ENCODE peak calls at places on chromosomes 11 and 22, in five cellular contexts. E is astrocyte, Y is sigmoid colon, J is lung, O is right lobe of liver. A is an unnamed sample.
A peak's percentile ranks its signal among the peaks of the same experiment; 100 is the strongest.

GRCh38 chr11:100445231-100445735 is 241.8 kb upstream of the ARHGAP42 start:
- DNase-seq in E (peak; percentile 14), Y (no peak), J (no peak), O (no peak), A (no peak)

GRCh38 chr11:113085446-113085845 is 124.2 kb downstream of the NCAM1 start:
- DNase-seq in E (no peak), Y (no peak), J (no peak), O (no peak), A (no peak)

GRCh38 chr22:17410576-17410975 is 41.3 kb downstream of the CECR2 start:
- DNase-seq in E (peak; percentile 27), Y (no peak), J (no peak), O (no peak), A (no peak)

GRCh38 chr22:29647954-29648737 is 44.7 kb downstream of the NF2 start:
- DNase-seq in E (no peak), Y (no peak), J (no peak), O (no peak), A (no peak)

GRCh38 chr11:35190804-35191348 is 51.9 kb downstream of the CD44 start:
- DNase-seq in E (no peak), Y (no peak), J (no peak), O (no peak), A (no peak)

GRCh38 chr11:134658481-134659080 is 246.5 kb upstream of the B3GAT1 start:
- DNase-seq in E (no peak), Y (peak; percentile 27), J (peak; percentile 9), O (no peak), A (peak; percentile 34)

GRCh38 chr11:63277345-63277943 is 34.0 kb upstream of the SLC22A25 start:
- DNase-seq in E (no peak), Y (no peak), J (no peak), O (no peak), A (no peak)

GRCh38 chr22:39359659-39360195 is 9.9 kb downstream of the SYNGR1 start:
- DNase-seq in E (no peak), Y (no peak), J (no peak), O (no peak), A (no peak)

GRCh38 chr11:102940714-102941588 is 14.6 kb downstream of the MMP13 start:
- DNase-seq in E (peak; percentile 46), Y (no peak), J (no peak), O (no peak), A (no peak)

GRCh38 chr22:49850959-49851815 is 2.5 kb upstream of the ZBED4 start:
- DNase-seq in E (no peak), Y (no peak), J (no peak), O (no peak), A (no peak)

GRCh38 chr22:28711820-28712777 is 29.5 kb downstream of the CHEK2 start:
- DNase-seq in E (peak; percentile 96), Y (no peak), J (no peak), O (no peak), A (peak; percentile 22)

GRCh38 chr22:29704528-29705285 is 15.1 kb upstream of the CABP7 start:
- DNase-seq in E (peak; percentile 55), Y (peak; percentile 67), J (no peak), O (no peak), A (no peak)

GRCh38 chr11:114098927-114099326 is 39.4 kb downstream of the ZBTB16 start:
- DNase-seq in E (no peak), Y (no peak), J (no peak), O (no peak), A (no peak)

GRCh38 chr11:19398273-19398672 is 157.5 kb upstream of the E2F8 start:
- DNase-seq in E (no peak), Y (no peak), J (no peak), O (no peak), A (no peak)
- H3K27ac ChIP-seq in E (no peak overlapping the region), Y (no peak overlapping the region), J (no peak overlapping the region), O (peak overlapping the region; percentile 27), A (no peak overlapping the region)

GRCh38 chr22:40533712-40534378 is 102.7 kb downstream of the MRTFA start:
- DNase-seq in E (peak; percentile 77), Y (no peak), J (no peak), O (no peak), A (no peak)
- H3K4me3 ChIP-seq in E (peak overlapping the region; percentile 72), Y (peak overlapping the region; percentile 24), J (no peak overlapping the region), O (no peak overlapping the region), A (peak overlapping the region; percentile 42)

GRCh38 chr11:8098879-8099278 is 17.9 kb downstream of the TUB start:
- DNase-seq in E (no peak), Y (peak; percentile 46), J (no peak), O (no peak), A (no peak)
- H3K27ac ChIP-seq in E (no peak overlapping the region), Y (no peak overlapping the region), J (no peak overlapping the region), O (no peak overlapping the region), A (no peak overlapping the region)

DNA sequence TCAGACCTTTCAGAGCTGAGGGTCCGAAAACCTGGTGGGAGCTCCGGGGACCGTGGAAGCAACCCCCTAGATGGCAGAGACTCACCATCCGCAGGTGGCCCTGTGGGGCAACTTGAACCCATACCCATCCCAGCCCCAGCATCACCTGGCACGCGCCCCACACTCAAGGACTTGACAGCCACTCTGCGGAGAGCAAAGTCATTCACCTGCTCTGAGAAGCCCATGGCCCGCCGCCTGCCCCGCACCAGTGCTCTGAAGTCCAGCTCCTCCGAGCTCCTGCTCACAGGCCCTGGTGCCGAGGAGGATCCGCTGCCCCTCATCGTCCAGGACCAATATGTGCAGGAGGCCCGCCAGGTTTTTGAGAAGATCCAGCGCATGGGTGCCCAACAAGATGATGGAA is 2.0 kb downstream of the ARHGEF17 start:
- DNase-seq in E (no peak), Y (peak; percentile 81), J (no peak), O (no peak), A (no peak)
- H3K4me3 ChIP-seq in E (peak overlapping the region; percentile 78), Y (peak overlapping the region; percentile 71), J (peak overlapping the region; percentile 1), O (peak overlapping the region; percentile 60), A (peak overlapping the region; percentile 90)

DNA sequence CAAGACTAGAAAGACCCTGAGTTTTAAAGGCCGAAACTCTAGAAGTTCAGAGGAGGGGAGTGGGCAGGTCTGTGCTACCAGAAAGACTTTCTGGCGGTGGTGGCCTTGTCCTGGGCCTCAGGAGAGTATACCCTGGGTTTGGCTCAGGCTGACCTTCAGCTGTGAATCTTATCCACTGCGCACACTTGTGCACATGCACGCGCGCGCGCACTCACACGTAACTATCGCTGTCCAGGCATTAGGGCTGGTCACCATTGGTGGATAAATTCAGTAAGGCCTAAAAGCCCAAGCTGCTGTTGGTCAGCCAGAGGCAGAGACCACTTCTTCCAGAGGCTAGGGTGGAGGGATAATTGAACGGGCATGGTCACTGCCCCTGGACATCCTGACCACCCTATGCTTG is 25.1 kb downstream of the ARHGEF17 start:
- DNase-seq in E (no peak), Y (no peak), J (no peak), O (no peak), A (no peak)
- H3K27ac ChIP-seq in E (peak overlapping the region; percentile 74), Y (peak overlapping the region; percentile 90), J (peak overlapping the region; percentile 34), O (no peak overlapping the region), A (peak overlapping the region; percentile 86)

DNA sequence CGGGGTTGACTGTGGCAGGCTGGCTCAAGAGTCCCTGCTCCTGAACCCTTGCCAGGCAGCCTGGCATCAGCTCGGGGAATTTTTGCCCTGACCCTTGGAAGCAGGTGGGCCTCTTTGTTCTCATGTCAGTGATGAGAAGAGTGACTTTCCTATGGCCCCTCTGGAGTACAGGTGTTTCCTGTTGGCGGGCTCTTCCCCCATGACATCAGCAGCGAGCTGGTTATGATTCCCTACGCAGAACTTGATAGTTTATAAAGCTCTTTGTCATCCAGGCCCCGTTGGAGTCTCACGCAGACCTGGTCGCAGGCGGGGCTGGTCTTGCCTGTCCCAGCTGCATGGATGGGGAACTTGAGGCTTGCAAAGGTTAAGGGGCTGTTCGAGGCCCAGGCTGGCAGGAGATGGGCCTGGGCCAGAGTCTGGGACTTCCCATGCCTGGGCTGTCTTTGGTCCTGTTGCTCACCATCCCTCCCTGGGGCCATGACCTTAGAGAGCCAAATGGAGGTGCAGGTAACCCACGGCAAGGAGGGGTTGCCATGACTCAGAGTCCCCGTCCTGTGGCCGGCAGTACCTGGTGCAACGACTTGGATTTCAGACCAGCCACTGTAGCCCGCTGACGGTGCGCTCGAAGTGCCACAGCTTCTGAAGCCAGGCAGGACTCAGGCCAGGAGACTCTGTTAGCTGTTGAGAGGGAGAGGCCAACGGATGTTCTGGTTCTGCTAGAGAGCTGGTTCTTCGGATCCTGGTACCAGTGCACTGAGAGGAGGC is 45.9 kb upstream of the PPP6R3 start:
- DNase-seq in E (no peak), Y (no peak), J (no peak), O (no peak), A (no peak)
- H3K4me3 ChIP-seq in E (no peak overlapping the region), Y (no peak overlapping the region), J (no peak overlapping the region), O (no peak overlapping the region), A (no peak overlapping the region)

DNA sequence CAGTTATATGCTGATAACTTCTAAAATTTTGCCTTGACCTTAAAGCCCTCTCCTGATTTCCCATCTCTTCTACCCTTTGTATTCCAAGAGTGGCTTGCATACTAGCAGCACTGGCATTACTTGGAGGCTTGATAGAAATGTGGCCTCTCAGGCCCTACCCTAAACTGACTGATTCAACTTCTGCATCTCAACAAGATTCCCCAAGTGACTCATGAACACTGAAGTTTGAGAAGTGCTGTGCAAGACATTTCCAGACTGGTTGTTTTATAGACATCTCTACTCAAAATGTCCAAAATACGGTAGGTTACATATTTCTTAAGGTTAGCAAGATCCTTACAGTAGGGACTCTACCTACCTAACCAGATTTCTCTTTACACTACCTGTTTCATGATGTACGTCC is 48.6 kb downstream of the SESN3 start:
- DNase-seq in E (no peak), Y (no peak), J (no peak), O (no peak), A (no peak)
- H3K27ac ChIP-seq in E (no peak overlapping the region), Y (no peak overlapping the region), J (no peak overlapping the region), O (no peak overlapping the region), A (no peak overlapping the region)

GRCh38 chr22:44057411-44057987 is 33.4 kb downstream of the PARVB start:
- DNase-seq in E (no peak), Y (peak; percentile 92), J (no peak), O (no peak), A (peak; percentile 63)
- H3K4me3 ChIP-seq in E (no peak overlapping the region), Y (peak overlapping the region; percentile 9), J (no peak overlapping the region), O (no peak overlapping the region), A (no peak overlapping the region)

GRCh38 chr11:19577391-19577831 is 135.2 kb upstream of the NAV2 start:
- DNase-seq in E (peak; percentile 37), Y (no peak), J (no peak), O (no peak), A (no peak)

GRCh38 chr11:19574916-19575315 is 137.7 kb upstream of the NAV2 start:
- DNase-seq in E (no peak), Y (no peak), J (no peak), O (no peak), A (no peak)

GRCh38 chr11:19577849-19578619 is 134.6 kb upstream of the NAV2 start:
- DNase-seq in E (peak; percentile 67), Y (peak; percentile 96), J (no peak), O (no peak), A (peak; percentile 79)

GRCh38 chr11:19576903-19577302 is 135.7 kb upstream of the NAV2 start:
- DNase-seq in E (no peak), Y (no peak), J (no peak), O (no peak), A (no peak)

GRCh38 chr11:19576054-19576453 is 136.6 kb upstream of the NAV2 start:
- DNase-seq in E (no peak), Y (no peak), J (peak; percentile 55), O (no peak), A (no peak)
- H3K27ac ChIP-seq in E (no peak overlapping the region), Y (peak overlapping the region; percentile 92), J (no peak overlapping the region), O (no peak overlapping the region), A (peak overlapping the region; percentile 84)